ENCODE peak calls at places on chromosome X, in eight cellular contexts. A is activated B cell treated with CpG ODN at 0.5 μM for 24 hours; T is adipocyte; W is activated CD4-positive, alpha-beta T cell treated with anti-CD3 and anti-CD28 coated beads, Interleukin-2, amount 10 ng/mL, durations not matched to agents 7 days and 5 days; Y is cardiac septum; H is GM10248; B is progenitor cell of endocrine pancreas; U is AG20443. F is an unnamed sample.

GRCh38 chrX:128021566-128021965 is 30.6 kb downstream of the ACTRT1 start:
- DNase-seq in A (no peak), T (no peak), W (no peak), Y (no peak), H (no peak), B (no peak), U (no peak), F (no peak)

GRCh38 chrX:132622130-132622529 is 133.3 kb upstream of the MBNL3 start:
- DNase-seq in A (no peak), T (peak; percentile 25), W (no peak), Y (no peak), H (no peak), B (no peak), U (peak; percentile 37), F (no peak)

GRCh38 chrX:12685541-12685940 is 105.7 kb upstream of the PRPS2 start:
- DNase-seq in A (no peak), T (no peak), W (no peak), Y (no peak), H (no peak), B (no peak), U (peak; percentile 42), F (no peak)

GRCh38 chrX:112279940-112280339 is 197.4 kb upstream of the TRPC5 start:
- DNase-seq in A (no peak), T (no peak), W (no peak), Y (no peak), H (no peak), B (no peak), U (no peak), F (no peak)

GRCh38 chrX:53045002-53045401 is 3.6 kb upstream of the GPR173 start:
- DNase-seq in A (no peak), T (no peak), W (no peak), Y (no peak), H (no peak), B (no peak), U (no peak), F (no peak)

GRCh38 chrX:155745792-155746191 is 133.0 kb upstream of the TMLHE start:
- DNase-seq in A (no peak), T (peak; percentile 43), W (no peak), Y (no peak), H (no peak), B (no peak), U (no peak), F (peak; percentile 1)

GRCh38 chrX:7515681-7516413 is 327.1 kb upstream of the VCX start:
- DNase-seq in A (no peak), T (no peak), W (no peak), Y (no peak), H (no peak), B (no peak), U (peak; percentile 2), F (no peak)

GRCh38 chrX:9911479-9911878 is 55.7 kb upstream of the CLDN34 start:
- DNase-seq in A (no peak), T (peak; percentile 65), W (no peak), Y (no peak), H (no peak), B (no peak), U (no peak), F (no peak)

GRCh38 chrX:115642895-115643530 is 82.0 kb downstream of the PLS3 start:
- DNase-seq in A (no peak), T (peak; percentile 87), W (peak; percentile 26), Y (no peak), H (peak; percentile 35), B (peak; percentile 17), U (peak; percentile 25), F (peak; percentile 47)

GRCh38 chrX:76657499-76657898 is 230.0 kb downstream of the MAGEE1 start:
- DNase-seq in A (no peak), T (no peak), W (no peak), Y (no peak), H (no peak), B (no peak), U (no peak), F (no peak)

GRCh38 chrX:124086411-124086810 is 124.9 kb downstream of the STAG2 start:
- DNase-seq in A (no peak), T (no peak), W (peak; percentile 60), Y (no peak), H (no peak), B (no peak), U (no peak), F (no peak)

GRCh38 chrX:1932231-1932630 is 317.4 kb downstream of the ASMT start:
- DNase-seq in A (no peak), T (peak; percentile 58), W (no peak), Y (no peak), H (no peak), B (no peak), U (no peak), F (no peak)

GRCh38 chrX:42536286-42536685 is 241.7 kb downstream of the PPP1R2C start:
- DNase-seq in A (no peak), T (peak; percentile 2), W (no peak), Y (no peak), H (no peak), B (no peak), U (no peak), F (no peak)

GRCh38 chrX:150460781-150461180 is 97.7 kb downstream of the MAMLD1 start:
- DNase-seq in A (no peak), T (no peak), W (no peak), Y (no peak), H (no peak), B (no peak), U (no peak), F (no peak)

GRCh38 chrX:32871636-32872035 is 339.7 kb downstream of the DMD start:
- DNase-seq in A (no peak), T (no peak), W (no peak), Y (no peak), H (no peak), B (no peak), U (no peak), F (no peak)

GRCh38 chrX:552496-552895 is 78.1 kb upstream of the SHOX start:
- DNase-seq in A (no peak), T (no peak), W (no peak), Y (no peak), H (no peak), B (no peak), U (no peak), F (no peak)

GRCh38 chrX:13000311-13000811 is 25.5 kb downstream of the TMSB4X start:
- DNase-seq in A (no peak), T (no peak), W (peak; percentile 59), Y (no peak), H (no peak), B (no peak), U (no peak), F (no peak)

GRCh38 chrX:130025256-130025655 is 42.8 kb downstream of the BCORL1 start:
- DNase-seq in A (no peak), T (no peak), W (no peak), Y (no peak), H (no peak), B (no peak), U (no peak), F (no peak)

GRCh38 chrX:99001286-99001685 is 1408.8 kb downstream of the PCDH19 start:
- DNase-seq in A (no peak), T (no peak), W (no peak), Y (no peak), H (no peak), B (no peak), U (no peak), F (no peak)

GRCh38 chrX:39049975-39050374 is 248.7 kb downstream of the MID1IP1 start:
- DNase-seq in A (no peak), T (no peak), W (no peak), Y (no peak), H (no peak), B (no peak), U (no peak), F (no peak)

GRCh38 chrX:37348237-37349130 is 680 bp upstream of the PRRG1 start:
- DNase-seq in A (no peak), T (peak; percentile 74), W (no peak), Y (no peak), H (no peak), B (no peak), U (no peak), F (no peak)

GRCh38 chrX:103941201-103941975 is 21.0 kb upstream of the TMSB15B start:
- DNase-seq in A (no peak), T (peak; percentile 33), W (peak; percentile 16), Y (no peak), H (no peak), B (no peak), U (peak; percentile 22), F (peak; percentile 70)

GRCh38 chrX:134388161-134389109 is 71.5 kb upstream of the HPRT1 start:
- DNase-seq in A (no peak), T (no peak), W (no peak), Y (no peak), H (peak; percentile 57), B (no peak), U (no peak), F (no peak)

GRCh38 chrX:50614460-50614859 is 143.8 kb upstream of the DGKK start:
- DNase-seq in A (no peak), T (no peak), W (no peak), Y (no peak), H (no peak), B (no peak), U (no peak), F (no peak)

GRCh38 chrX:12581546-12581945 is 209.7 kb upstream of the PRPS2 start:
- DNase-seq in A (no peak), T (no peak), W (no peak), Y (no peak), H (no peak), B (no peak), U (no peak), F (no peak)

GRCh38 chrX:155048997-155049619 is 21.8 kb downstream of the CMC4 start:
- DNase-seq in A (no peak), T (peak; percentile 57), W (peak; percentile 54), Y (no peak), H (no peak), B (peak; percentile 34), U (peak; percentile 43), F (peak; percentile 57)

GRCh38 chrX:97639526-97639925 is 755.8 kb downstream of the RPA4 start:
- DNase-seq in A (no peak), T (no peak), W (no peak), Y (no peak), H (no peak), B (no peak), U (no peak), F (no peak)

GRCh38 chrX:110836982-110837381 is 41.4 kb upstream of the CHRDL1 start:
- DNase-seq in A (no peak), T (no peak), W (no peak), Y (no peak), H (no peak), B (no peak), U (no peak), F (no peak)

F was measured in G401.